ENCODE peak calls at places on chromosomes 11 and 22, in four cellular contexts. J is kidney epithelial cell, E is glutamatergic neuron, K is tibial nerve. B is an unnamed sample.

GRCh38 chr22:50049299-50050195 is 8.6 kb downstream of the TTLL8 start:
- DNase-seq in J (no peak), E (no peak), K (no peak), B (no peak)

GRCh38 chr11:12058425-12059115 is 50.1 kb upstream of the DKK3 start:
- DNase-seq in J (no peak), E (no peak), K (no peak), B (no peak)

GRCh38 chr22:38313384-38313955 is 3.8 kb downstream of the CSNK1E start:
- DNase-seq in J (no peak), E (no peak), K (no peak), B (no peak)

GRCh38 chr11:78420796-78421209 is 3.2 kb upstream of the GAB2 start:
- DNase-seq in J (peak; percentile 65), E (no peak), K (peak; percentile 34), B (peak; percentile 96)

GRCh38 chr11:100546714-100547113 is 140.4 kb upstream of the ARHGAP42 start:
- DNase-seq in J (peak; percentile 49), E (no peak), K (no peak), B (no peak)

GRCh38 chr11:35165416-35166368 is 26.7 kb downstream of the CD44 start:
- DNase-seq in J (no peak), E (no peak), K (peak; percentile 40), B (peak; percentile 58)

GRCh38 chr22:23632178-23632577 is at the start of gene DRICH1:
- DNase-seq in J (no peak), E (no peak), K (no peak), B (no peak)

GRCh38 chr11:77882396-77882795 is 61.5 kb downstream of the AAMDC start:
- DNase-seq in J (no peak), E (no peak), K (no peak), B (no peak)

GRCh38 chr11:67558084-67558772 is 25.4 kb upstream of the GSTP1 start:
- DNase-seq in J (no peak), E (no peak), K (no peak), B (no peak)

GRCh38 chr11:1435820-1436467 is 46.2 kb downstream of the BRSK2 start:
- DNase-seq in J (no peak), E (no peak), K (no peak), B (no peak)

GRCh38 chr22:29163808-29164207 is 41.9 kb upstream of the EMID1 start:
- DNase-seq in J (no peak), E (no peak), K (no peak), B (no peak)

GRCh38 chr11:104275992-104276391 is 112.0 kb upstream of the PDGFD start:
- DNase-seq in J (peak; percentile 23), E (no peak), K (no peak), B (no peak)

GRCh38 chr22:49545606-49546005 is 282.1 kb downstream of the BRD1 start:
- DNase-seq in J (no peak), E (no peak), K (no peak), B (no peak)

GRCh38 chr11:69483696-69484426 is 2.4 kb downstream of the LINC01488 start:
- DNase-seq in J (no peak), E (no peak), K (no peak), B (no peak)

GRCh38 chr11:35288817-35289541 is 130.4 kb downstream of the SLC1A2 start:
- DNase-seq in J (peak; percentile 43), E (no peak), K (no peak), B (no peak)

GRCh38 chr22:37036655-37037377 is 14.7 kb upstream of the KCTD17 start:
- DNase-seq in J (no peak), E (no peak), K (no peak), B (no peak)

DNA sequence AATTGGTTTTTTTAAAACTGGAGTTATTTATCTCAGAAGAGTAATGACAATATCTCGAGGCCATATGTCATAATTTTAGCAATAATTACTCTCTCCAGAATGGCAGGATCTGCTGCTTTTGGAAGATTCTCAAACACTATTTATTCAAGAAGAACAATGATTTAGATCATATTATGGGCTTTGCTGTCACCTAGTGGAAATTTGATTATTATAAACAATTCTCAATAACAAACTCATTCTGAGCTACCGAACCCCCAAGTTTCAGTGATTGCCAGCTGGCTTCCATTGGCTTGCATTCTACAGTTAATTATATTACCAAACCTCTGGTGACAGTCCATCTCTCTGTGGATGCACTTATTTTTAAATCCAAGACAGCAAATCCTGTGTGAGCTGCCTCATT is 27.9 kb upstream of the SLC36A4 start:
- DNase-seq in J (no peak), E (no peak), K (no peak), B (no peak)
- TF ChIP-seq CTCF in J (no peak), E (no peak), K (peak; percentile 25), B (peak; percentile 81)

DNA sequence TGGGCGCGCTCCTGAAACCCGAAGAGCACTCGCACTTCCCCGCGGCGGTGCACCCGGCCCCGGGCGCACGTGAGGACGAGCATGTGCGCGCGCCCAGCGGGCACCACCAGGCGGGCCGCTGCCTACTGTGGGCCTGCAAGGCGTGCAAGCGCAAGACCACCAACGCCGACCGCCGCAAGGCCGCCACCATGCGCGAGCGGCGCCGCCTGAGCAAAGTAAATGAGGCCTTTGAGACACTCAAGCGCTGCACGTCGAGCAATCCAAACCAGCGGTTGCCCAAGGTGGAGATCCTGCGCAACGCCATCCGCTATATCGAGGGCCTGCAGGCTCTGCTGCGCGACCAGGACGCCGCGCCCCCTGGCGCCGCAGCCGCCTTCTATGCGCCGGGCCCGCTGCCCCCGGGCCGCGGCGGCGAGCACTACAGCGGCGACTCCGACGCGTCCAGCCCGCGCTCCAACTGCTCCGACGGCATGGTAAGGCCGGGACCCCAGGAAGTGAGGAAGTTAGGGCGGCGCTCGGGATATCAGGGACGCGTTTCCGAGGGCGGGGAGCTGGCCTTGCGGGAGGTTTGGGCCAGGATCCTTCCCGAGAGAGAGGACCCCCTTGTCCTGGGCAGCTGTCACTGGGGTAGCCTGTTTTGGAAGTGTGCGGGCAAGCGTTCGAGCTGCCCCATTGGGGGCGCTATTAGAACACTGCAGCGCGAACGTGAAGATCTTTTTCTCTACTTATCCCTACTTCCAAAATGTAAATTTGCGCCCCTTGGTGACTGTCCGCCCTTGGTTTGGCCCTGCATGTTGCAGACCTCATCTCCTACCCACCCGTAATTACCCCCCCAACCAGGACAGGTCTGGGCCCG is 797 bp downstream of the MYOD1 start:
- DNase-seq in J (no peak), E (peak; percentile 63), K (no peak), B (no peak)
- TF ChIP-seq CTCF in J (no peak), E (no peak), K (no peak), B (no peak)

DNA sequence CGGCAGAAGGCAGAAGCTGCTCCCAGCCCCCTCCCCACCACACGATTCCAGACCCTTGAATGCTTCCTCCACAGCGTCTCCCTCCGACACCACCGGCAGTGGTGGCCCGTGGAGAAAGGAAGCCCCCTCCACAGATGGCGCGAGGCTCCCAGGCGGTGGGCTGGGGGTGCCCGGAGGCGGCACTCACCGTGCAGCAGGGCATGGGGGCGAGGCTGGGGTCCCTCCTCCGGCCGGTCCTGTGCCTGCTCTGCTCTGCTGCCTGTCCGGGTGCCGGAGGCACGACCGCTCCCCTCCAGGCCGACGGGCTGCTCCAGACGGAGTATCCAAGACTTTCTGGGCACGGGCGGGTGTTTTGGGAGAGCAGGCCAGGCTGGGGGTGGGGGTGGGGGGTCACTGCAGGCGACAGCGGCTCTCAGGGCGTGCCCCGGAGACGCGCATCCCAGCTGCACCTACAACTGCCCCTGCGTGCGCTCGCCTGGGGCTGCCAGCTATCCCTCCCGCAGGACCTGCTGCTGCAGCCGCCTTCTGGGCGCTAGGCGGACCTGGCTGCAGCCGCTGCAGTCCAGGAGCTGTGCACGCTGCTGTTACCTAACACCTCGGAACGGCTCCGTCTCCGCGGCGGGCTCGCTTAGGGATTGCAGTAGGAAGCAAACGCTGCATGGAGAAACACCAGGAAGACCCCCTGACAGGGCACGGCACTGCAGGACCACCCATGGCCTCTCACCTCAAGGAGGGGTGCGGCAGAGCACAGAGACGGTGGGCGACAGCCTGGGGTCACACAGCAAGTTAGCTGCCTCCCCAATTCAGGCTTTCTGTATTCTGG is 15.2 kb downstream of the MRGPRG start:
- DNase-seq in J (no peak), E (no peak), K (no peak), B (peak; percentile 27)
- TF ChIP-seq CTCF in J (peak; percentile 4), E (no peak), K (no peak), B (no peak)

GRCh38 chr22:20117656-20118571 is 888 bp upstream of the TRMT2A start:
- DNase-seq in J (no peak), E (peak; percentile 34), K (no peak), B (no peak)

GRCh38 chr22:20118572-20119020 is 1.6 kb upstream of the TRMT2A start:
- DNase-seq in J (no peak), E (peak; percentile 10), K (no peak), B (no peak)

GRCh38 chr22:20115691-20116375 is at the start of gene RANBP1:
- DNase-seq in J (no peak), E (peak; percentile 14), K (no peak), B (no peak)

GRCh38 chr22:20116376-20116950 is 559 bp downstream of the RANBP1 start:
- DNase-seq in J (no peak), E (no peak), K (no peak), B (no peak)

DNA sequence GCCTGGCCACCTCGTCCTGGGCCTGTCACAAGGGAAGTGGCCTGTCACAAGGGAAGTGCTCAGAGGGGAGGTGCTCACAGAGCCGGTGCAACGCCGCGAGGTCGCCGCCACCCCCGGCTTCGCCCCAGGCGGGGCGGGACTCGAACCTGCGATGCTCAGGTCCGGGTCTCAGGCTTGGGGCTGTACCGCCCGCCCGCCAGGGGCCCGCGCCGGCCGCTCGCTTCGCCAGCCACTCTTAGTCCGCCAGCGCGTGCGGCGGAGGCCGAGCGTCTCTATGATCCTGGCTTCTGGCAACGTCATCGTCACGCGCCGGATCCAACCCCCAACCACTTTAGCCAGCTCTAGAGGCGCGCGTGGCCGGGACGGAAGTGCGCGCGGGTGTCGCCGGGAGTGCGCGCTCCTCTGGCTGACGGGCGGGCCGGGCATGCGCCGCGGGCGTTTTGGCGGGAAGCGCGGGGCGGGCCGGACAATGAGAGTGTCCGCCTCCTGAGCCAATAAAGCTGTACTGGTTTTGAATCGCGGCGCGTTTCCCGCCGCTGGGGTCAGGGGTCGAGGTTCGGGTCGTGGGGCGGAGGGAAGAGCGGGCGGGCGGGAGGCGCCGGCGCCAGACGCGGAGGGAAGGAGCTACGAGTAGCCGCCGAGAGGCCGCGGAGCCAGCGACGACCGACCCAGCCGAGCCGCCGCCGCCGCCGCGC is at the start of gene TRMT2A:
- DNase-seq in J (peak; percentile 75), E (peak; percentile 98), K (peak; percentile 98), B (peak; percentile 97)
- TF ChIP-seq CTCF in J (no peak), E (no peak), K (no peak), B (no peak)

GRCh38 chr11:65060913-65061408 is 2.6 kb upstream of the NAALADL1 start:
- DNase-seq in J (no peak), E (no peak), K (no peak), B (no peak)
- TF ChIP-seq CTCF in J (peak; percentile 33), E (no peak), K (no peak), B (no peak)

DNA sequence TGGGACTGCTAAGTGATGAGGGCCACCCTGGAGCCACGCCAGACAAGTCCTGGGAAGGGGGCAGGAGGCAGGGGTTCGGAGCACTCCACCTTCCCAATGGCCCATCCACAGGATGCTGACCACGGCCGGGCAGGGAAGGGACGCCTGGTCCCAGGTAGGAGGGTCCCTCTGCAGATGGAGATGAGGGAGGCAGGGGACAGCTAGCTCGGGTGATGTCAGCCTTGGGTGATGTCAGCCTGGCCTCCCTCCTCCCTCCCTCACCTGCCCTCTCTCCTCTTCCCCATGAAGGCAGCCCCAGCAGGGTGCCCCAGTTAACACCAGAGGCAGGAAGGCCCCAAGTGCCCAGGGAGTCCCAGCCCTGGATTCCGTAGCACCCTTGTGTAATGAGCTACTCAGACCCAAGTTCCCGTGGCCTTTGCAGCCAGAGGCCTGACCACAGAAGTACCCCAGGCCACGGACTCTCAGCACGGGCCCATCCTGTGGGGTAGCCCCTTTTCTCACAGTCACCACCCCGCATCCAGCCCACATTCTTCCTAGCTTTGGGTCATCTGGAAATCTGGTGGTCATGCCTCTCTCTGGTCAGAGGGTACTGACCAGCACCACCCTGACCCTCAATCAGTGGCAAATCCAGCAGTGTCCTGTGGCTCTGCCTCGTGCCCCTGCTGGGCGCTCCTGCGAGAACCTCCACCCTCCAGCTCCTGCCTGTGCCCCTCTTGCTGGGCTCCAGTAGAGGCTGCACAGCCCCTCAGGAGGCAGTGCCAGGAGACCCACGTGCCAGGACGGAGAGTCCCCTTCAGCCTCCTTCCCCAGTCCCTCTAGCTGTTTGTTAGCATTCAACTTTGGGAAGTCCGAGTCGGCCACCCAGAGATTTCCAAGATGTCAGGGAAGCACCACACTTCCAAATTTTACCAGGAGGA is 47.4 kb downstream of the SHANK2 start:
- DNase-seq in J (no peak), E (no peak), K (no peak), B (no peak)
- TF ChIP-seq CTCF in J (no peak), E (no peak), K (no peak), B (no peak)

B was measured in CD14-positive monocyte.